ENCODE peak calls at places on chromosomes 6 and 20, in four cellular contexts. Q is Calu3, F is GM10248, R is Peyer's patch. B is an unnamed sample.

GRCh38 chr6:145813285-145814034 is 1.1 kb downstream of the FBXO30 start:
- DNase-seq in R (no peak), Q (no peak), F (no peak), B (no peak)

GRCh38 chr6:46849361-46849690 is 56.1 kb downstream of the MEP1A start:
- DNase-seq in F (no peak), Q (no peak), R (no peak), B (no peak)

GRCh38 chr20:43767686-43768474 is 41.1 kb upstream of the GTSF1L start:
- DNase-seq in F (no peak), Q (no peak), R (no peak), B (no peak)

GRCh38 chr20:32466739-32467505 is 108.8 kb downstream of the ASXL1 start:
- DNase-seq in R (no peak), F (no peak), Q (no peak), B (peak)

GRCh38 chr20:15556869-15557268 is 1016.4 kb downstream of the KIF16B start:
- DNase-seq in R (no peak), F (no peak), Q (no peak), B (no peak)

GRCh38 chr20:18225652-18226051 is 62.7 kb upstream of the ZNF133 start:
- DNase-seq in F (no peak), R (no peak), Q (no peak), B (no peak)

GRCh38 chr20:37102571-37102970 is 6.8 kb upstream of the RBL1 start:
- DNase-seq in F (no peak), R (no peak), Q (no peak), B (no peak)

GRCh38 chr20:51830538-51830937 is 28.2 kb upstream of the SALL4 start:
- DNase-seq in R (no peak), Q (no peak), F (no peak), B (no peak)

GRCh38 chr6:148746363-148747144 is at the start of gene UST:
- DNase-seq in R (peak), F (peak), Q (peak), B (peak)

GRCh38 chr20:22825546-22825945 is 209.6 kb upstream of the SSTR4 start:
- DNase-seq in R (no peak), F (no peak), Q (no peak), B (no peak)

GRCh38 chr6:90170601-90171000 is 126.0 kb downstream of the BACH2 start:
- DNase-seq in F (no peak), Q (no peak), R (no peak), B (no peak)

GRCh38 chr6:84416043-84416657 is 188.7 kb upstream of the CEP162 start:
- DNase-seq in R (no peak), F (no peak), Q (no peak), B (no peak)

GRCh38 chr6:143258945-143259344 is 191.6 kb downstream of the ADAT2 start:
- DNase-seq in Q (no peak), F (no peak), R (no peak), B (no peak)

GRCh38 chr6:15387118-15387517 is 141.2 kb downstream of the JARID2 start:
- DNase-seq in R (no peak), Q (no peak), F (no peak), B (no peak)

DNA sequence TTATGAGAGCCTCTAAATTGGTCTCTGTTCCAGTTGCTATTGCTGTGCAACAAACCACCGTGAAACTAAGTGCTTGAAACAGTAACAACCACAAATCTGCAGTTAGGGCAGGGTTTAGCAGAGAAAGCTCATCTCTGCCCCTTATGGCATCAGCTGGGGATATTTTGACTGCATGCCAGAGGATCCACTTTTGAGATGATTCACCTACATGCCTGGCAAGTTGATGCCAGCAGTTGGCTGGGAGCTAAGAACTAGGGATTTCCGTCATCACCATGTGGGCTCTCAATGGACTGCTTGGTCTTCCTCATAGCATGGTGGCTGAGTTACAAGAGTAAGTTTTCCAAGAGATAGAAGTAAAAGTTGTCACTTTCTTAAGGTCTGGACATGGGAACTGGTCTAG is 35.1 kb downstream of the PLCB4 start:
- DNase-seq in R (no peak), Q (no peak), F (no peak), B (no peak)
- TF ChIP-seq CTCF in R (no peak), Q (no peak), F (no peak), B (no peak)

GRCh38 chr6:27631614-27631925 is 158.7 kb upstream of the ZNF184 start:
- DNase-seq in Q (no peak), R (no peak), F (no peak), B (no peak)

GRCh38 chr6:27630727-27631613 is 158.1 kb upstream of the ZNF184 start:
- DNase-seq in F (peak), R (peak), Q (peak), B (no peak)
- TF ChIP-seq CTCF in F (no peak), R (no peak), Q (no peak), B (no peak)

DNA sequence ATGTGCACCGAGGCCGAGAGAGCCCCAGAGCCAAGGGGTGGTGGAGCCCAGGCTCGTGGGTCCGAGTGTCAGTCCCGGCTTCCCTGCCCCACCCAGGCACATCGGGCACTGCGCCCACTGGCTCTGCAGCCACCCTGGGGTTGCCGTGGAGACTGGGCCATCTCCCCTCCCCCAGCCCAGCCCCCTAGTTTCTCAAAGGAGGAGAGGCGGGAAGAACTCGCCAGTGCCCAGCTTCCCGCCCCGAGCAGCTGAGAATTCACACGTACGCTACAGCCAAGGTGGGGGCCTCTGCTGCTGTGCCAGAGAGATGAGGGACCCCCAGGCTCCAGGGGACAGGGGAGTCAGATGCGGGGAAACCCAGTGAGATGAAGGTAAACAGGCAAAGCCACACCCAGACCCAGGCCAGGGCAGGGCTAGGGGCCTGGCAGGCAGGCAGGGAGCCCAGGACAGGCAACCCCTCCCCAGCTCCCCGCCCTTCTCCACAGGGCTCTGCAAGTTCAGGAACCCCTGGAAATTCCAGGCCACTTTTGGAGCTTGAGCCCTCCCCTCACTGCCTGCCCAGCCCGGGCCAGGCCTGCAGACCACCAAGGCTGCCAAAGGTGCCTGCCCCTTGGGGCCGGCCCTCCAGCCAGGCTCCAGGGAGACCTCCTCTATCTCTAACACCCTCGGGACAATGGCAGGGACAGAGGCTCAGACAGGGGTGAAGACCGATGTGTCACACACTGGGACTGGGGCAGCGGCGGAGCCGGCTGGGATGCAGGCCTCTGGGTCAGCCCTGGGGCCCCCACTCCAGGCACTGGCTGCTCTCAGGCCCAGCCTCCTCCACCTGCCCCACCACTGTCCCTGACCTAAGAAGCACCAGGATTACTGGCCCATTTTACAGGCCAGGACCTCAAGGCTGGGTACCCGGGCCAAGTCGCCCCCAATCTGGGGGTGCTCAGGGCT is 6.0 kb downstream of the LAMA5 start:
- DNase-seq in Q (peak), F (no peak), R (no peak), B (peak)
- TF ChIP-seq CTCF in Q (no peak), F (no peak), R (no peak), B (no peak)

DNA sequence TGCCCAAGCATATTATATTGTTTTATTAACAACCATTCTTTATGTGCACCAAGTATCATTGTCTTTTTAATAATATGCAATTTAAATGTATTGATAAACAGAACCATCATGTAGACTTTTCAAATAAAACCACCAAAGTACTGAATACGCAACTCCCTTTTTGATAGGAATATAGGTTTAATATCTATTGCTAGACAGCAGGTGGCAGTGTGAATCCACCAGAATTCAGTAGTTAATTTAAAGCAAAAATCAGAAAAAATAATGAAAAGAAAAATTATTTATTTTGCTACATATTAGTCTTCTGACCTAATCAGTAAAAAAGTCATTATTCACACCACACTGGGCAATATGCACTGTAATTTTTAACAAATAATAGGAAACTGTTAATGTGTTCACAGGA is 143.7 kb downstream of the KLHL32 start:
- DNase-seq in R (no peak), F (no peak), Q (peak), B (no peak)
- TF ChIP-seq CTCF in R (peak), F (peak), Q (peak), B (no peak)

GRCh38 chr20:54668271-54669053 is 193.1 kb downstream of the DOK5 start:
- DNase-seq in Q (peak), R (peak), F (peak), B (no peak)
- TF ChIP-seq CTCF in Q (peak), R (peak), F (peak), B (peak)